ENCODE peak calls at places on chromosome 20, in six cellular contexts. P, S, Z, M, J and D are unnamed samples.

GRCh38 chr20:21707999-21708737 is 2.7 kb downstream of the PAX1 start:
- DNase-seq in P (no peak), S (peak), Z (no peak), M (no peak), J (no peak), D (peak)

GRCh38 chr20:34112600-34113061 is 588 bp upstream of the EIF2S2 start:
- DNase-seq in P (no peak), S (peak), Z (peak), M (no peak), J (no peak), D (peak)

GRCh38 chr20:6037082-6037481 is 16.8 kb downstream of the LRRN4 start:
- DNase-seq in P (no peak), S (no peak), Z (no peak), M (no peak), J (no peak), D (no peak)

GRCh38 chr20:21161926-21162325 is 36.0 kb downstream of the KIZ start:
- DNase-seq in P (no peak), S (no peak), Z (no peak), M (no peak), J (no peak), D (no peak)

GRCh38 chr20:38676576-38676975 is 47.7 kb upstream of the SLC32A1 start:
- DNase-seq in P (no peak), S (no peak), Z (no peak), M (no peak), J (no peak), D (no peak)

GRCh38 chr20:64106981-64107735 is at the start of gene NPBWR2:
- DNase-seq in P (peak), S (peak), Z (no peak), M (no peak), J (peak), D (peak)

GRCh38 chr20:34017610-34018009 is 23.9 kb downstream of the RALY start:
- DNase-seq in P (no peak), S (no peak), Z (no peak), M (no peak), J (no peak), D (no peak)

GRCh38 chr20:38001173-38001875 is 31.9 kb downstream of the TTI1 start:
- DNase-seq in P (no peak), S (no peak), Z (no peak), M (no peak), J (no peak), D (no peak)

GRCh38 chr20:33733654-33734576 is 2.1 kb downstream of the ZNF341 start:
- DNase-seq in P (peak), S (peak), Z (peak), M (peak), J (no peak), D (peak)

DNA sequence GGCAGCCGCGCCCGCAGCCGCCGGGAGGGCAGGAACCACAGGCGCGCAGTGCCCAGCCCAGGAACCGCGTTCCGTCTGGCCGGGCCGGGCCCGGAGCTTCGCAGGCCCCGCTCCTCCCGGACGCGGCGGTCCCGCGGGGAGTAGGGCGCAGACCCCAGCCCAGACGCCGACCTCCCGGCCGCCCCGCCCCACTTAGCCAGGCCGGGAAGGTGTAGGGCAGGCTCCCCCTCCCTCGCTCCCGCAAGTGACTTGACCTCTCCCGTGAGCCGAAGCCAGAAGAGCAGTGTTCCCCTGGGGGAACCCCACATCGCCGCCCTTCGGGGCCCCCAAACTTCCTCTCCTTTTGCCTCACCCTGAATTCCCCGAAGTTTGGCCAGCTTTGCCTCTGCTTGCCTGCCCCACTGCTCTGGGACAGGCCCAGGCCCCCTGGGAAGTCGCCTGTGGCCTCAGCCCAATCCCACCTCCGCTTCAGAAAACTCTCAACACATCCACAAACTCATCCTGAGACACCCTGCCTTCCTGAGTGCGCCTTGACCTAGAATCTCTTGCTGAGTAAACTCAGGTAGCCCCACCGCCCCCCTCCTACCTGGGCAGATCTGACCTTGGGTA is 490 bp upstream of the NOL4L start:
- DNase-seq in P (peak), S (peak), Z (no peak), M (peak), J (no peak), D (peak)
- TF ChIP-seq CREB1 in P (no peak), S (no peak), Z (no peak), M (no peak), J (no peak), D (no peak)

GRCh38 chr20:32036252-32036651 is 15.8 kb upstream of the HCK start:
- DNase-seq in P (no peak), S (no peak), Z (no peak), M (no peak), J (no peak), D (no peak)

GRCh38 chr20:32035398-32035852 is 16.6 kb upstream of the HCK start:
- DNase-seq in P (no peak), S (no peak), Z (no peak), M (no peak), J (no peak), D (no peak)

GRCh38 chr20:32036716-32037355 is 15.2 kb upstream of the HCK start:
- DNase-seq in P (no peak), S (no peak), Z (no peak), M (no peak), J (no peak), D (no peak)

GRCh38 chr20:32040142-32040953 is 11.7 kb upstream of the HCK start:
- DNase-seq in P (no peak), S (no peak), Z (no peak), M (no peak), J (no peak), D (no peak)

GRCh38 chr20:32037929-32038328 is 14.1 kb upstream of the HCK start:
- DNase-seq in P (no peak), S (no peak), Z (no peak), M (no peak), J (no peak), D (no peak)
- TF ChIP-seq CREB1 in P (no peak), S (no peak), Z (no peak), M (no peak), J (no peak), D (no peak)

DNA sequence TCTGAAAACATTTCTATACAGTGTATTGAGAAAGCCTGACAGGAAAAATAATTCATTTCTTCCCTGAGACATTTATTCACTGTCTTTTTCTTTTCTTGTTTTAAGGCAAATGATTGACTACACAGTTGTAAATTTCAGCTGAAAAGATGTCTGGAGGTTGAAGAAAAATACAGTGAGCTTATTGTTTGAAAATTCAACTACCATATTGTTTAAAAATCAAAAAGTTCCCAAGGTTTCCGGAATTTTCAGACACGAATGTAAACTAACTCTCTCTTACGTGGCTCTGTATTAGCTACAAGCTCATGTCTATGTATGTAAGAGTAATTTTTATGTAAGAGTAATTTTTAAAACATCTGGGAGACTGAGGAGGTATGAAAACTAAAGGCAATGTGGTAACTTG is 1.5 kb downstream of the PTGIS start:
- DNase-seq in P (no peak), S (no peak), Z (no peak), M (no peak), J (no peak), D (no peak)
- TF ChIP-seq CREB1 in P (no peak), S (no peak), Z (no peak), M (no peak), J (no peak), D (no peak)

DNA sequence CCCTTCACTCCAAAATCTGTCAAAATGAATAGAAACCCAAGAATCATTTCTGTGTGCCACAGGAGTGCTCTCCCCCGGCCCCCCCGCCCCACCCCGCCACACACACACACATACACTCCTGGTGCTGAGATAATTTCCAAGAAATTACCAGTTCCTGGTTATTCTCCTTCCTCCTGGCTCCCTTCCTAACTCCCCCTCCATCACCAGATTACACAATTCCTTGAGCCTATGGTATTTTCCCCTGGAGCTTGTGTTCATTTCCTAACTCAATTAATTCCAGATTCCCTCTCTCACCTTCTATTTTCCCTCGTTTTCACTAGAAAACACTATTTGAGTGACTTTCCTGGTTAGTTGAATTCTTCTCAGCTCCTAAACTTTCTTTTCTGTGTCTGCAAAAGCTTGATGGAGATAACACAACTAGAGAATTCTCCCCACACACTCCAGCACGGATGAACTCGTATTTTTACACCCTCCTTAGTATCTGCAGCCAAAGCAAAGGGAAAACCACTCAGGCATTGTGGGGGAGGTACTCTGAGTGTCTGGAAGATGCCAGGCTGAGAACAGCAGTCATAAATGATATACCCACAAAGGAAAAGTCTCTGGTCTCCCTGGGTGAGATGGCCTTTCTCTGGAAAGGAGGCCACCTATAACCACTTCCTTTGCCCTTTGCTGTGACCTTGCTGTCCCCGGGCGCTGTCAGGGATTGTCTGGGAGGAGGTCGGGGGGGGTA is 1.9 kb upstream of the SLC24A3 start:
- DNase-seq in P (no peak), S (no peak), Z (no peak), M (no peak), J (no peak), D (no peak)
- TF ChIP-seq CREB1 in P (no peak), S (no peak), Z (no peak), M (no peak), J (no peak), D (no peak)

GRCh38 chr20:51378171-51378928 is 164.2 kb downstream of the NFATC2 start:
- DNase-seq in P (peak), S (peak), Z (no peak), M (no peak), J (no peak), D (peak)

GRCh38 chr20:51379601-51380341 is 162.7 kb downstream of the NFATC2 start:
- DNase-seq in P (no peak), S (no peak), Z (no peak), M (no peak), J (peak), D (no peak)

GRCh38 chr20:51381557-51381956 is 161.0 kb downstream of the NFATC2 start:
- DNase-seq in P (no peak), S (peak), Z (no peak), M (no peak), J (no peak), D (no peak)

GRCh38 chr20:51382111-51382985 is 160.2 kb downstream of the NFATC2 start:
- DNase-seq in P (no peak), S (no peak), Z (no peak), M (no peak), J (no peak), D (no peak)

GRCh38 chr20:51380401-51381385 is 161.8 kb downstream of the NFATC2 start:
- DNase-seq in P (no peak), S (no peak), Z (no peak), M (no peak), J (no peak), D (no peak)
- TF ChIP-seq CREB1 in P (no peak), S (no peak), Z (no peak), M (no peak), J (no peak), D (no peak)

DNA sequence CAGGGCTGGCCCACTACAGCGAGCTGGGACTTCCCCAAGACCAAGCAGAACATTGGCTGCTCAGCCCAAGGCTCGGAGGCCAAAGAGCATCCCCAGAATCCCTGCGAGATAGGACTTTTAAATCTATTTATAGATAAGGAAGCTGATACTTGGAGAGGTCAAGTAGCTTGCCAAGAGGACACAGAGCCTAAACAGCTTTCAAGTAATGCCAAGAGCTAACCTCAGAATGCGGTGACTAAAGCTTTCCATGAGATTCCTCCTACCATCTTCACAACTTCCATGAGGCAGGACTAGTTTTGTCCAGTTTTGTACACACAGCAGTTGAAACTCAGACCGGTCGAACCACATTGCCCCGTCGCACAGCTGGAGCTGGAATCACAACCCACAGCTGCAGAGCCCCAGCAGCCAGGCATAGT is 168.1 kb upstream of the TOP1 start:
- DNase-seq in P (no peak), S (no peak), Z (no peak), M (no peak), J (no peak), D (no peak)
- TF ChIP-seq CREB1 in P (no peak), S (no peak), Z (no peak), M (no peak), J (no peak), D (no peak)

GRCh38 chr20:4008026-4008413 is 7.3 kb downstream of the RNF24 start:
- DNase-seq in P (no peak), S (no peak), Z (no peak), M (no peak), J (no peak), D (no peak)

GRCh38 chr20:4006640-4007039 is 8.7 kb downstream of the RNF24 start:
- DNase-seq in P (no peak), S (peak), Z (no peak), M (no peak), J (no peak), D (no peak)

GRCh38 chr20:4009305-4009704 is 6.1 kb downstream of the RNF24 start:
- DNase-seq in P (no peak), S (no peak), Z (no peak), M (no peak), J (no peak), D (no peak)

GRCh38 chr20:4008877-4009276 is 6.5 kb downstream of the RNF24 start:
- DNase-seq in P (no peak), S (no peak), Z (no peak), M (no peak), J (no peak), D (no peak)

DNA sequence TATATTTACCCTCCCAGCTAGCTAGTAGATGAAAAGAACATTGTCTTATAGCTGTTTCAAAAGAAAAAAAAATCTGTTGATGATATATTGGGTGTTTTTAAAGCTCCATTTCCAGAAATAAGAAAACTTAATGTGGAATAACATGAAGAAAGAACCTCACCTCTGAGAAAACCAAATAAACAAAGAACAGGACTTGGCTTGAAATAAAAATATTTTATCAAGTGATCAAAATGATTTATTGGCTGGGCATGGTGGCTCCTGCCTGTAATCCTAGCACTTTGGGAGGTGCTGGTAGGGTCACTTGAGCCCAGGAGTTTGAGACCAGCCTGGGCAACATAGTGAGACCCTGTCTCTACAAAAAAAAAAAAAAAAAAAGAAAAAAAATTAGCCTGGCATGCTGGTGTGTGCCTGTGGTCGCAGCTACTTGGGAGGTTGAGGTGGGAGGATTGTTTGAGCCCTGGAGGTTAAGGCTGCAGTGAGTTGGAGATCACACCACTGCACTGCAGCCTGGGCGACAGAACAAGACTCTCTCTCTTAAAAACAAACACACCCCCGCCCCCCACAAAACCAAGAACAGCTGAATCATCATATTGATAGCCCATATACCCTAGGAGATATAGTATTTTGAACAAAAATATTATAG is 7.9 kb downstream of the RNF24 start:
- DNase-seq in P (no peak), S (no peak), Z (no peak), M (no peak), J (no peak), D (no peak)
- TF ChIP-seq CREB1 in P (no peak), S (no peak), Z (no peak), M (no peak), J (no peak), D (no peak)

DNA sequence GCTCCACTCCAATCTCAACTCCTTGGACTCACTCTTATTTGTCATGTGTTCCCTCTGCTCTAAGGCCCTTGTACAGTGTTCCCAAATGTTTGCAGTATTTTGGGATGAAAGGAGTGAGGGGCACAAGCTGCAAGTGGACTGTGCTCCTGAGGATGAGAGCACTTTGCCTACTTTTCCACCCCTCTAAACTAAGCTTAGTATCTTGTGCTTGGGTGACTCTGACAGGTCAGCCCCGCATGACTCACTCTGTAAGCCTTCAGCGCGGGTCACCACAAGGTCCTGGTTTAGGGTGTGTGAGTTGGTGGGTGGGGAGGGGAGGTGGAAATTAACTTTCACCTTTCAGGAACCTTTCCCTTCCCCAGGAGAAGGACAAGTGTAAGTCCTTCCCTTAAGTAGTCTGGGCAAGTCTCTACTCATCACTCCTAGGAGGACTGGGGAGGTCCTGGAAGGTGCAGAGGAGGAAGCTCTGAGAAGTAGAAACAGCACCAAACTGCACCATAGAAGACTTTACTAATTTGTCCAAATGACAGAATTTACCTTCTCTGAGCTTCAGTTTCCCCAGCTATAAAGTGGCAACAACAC is 68.8 kb upstream of the EPB41L1 start:
- DNase-seq in P (no peak), S (no peak), Z (peak), M (no peak), J (peak), D (no peak)
- TF ChIP-seq CREB1 in P (no peak), S (no peak), Z (no peak), M (no peak), J (no peak), D (no peak)

GRCh38 chr20:59825944-59826759 is 107.3 kb downstream of the SYCP2 start:
- DNase-seq in P (peak), S (no peak), Z (no peak), M (no peak), J (no peak), D (no peak)
- TF ChIP-seq CREB1 in P (no peak), S (no peak), Z (no peak), M (no peak), J (no peak), D (no peak)